ENCODE peak calls at places on chromosomes 5 and 9, in nine cellular contexts. One of them, this sample, is unnamed.

GRCh38 chr5:10856646-10857332 is 95.8 kb upstream of the DAP start:
- DNase-seq in fibroblast of villous mesenchyme: peak
- DNase-seq in IMR-90: peak
- DNase-seq in endodermal cell: peak
- DNase-seq in right atrium auricular region: peak
- DNase-seq in BE2C: peak
- DNase-seq in uterus: peak
- DNase-seq in GM06990: peak
- DNase-seq in brain microvascular endothelial cell: peak
- DNase-seq in this sample: peak

GRCh38 chr5:154367101-154367500 is 78.7 kb upstream of the SAP30L start:
- DNase-seq in endodermal cell: no peak
- DNase-seq in brain microvascular endothelial cell: peak
- DNase-seq in BE2C: no peak
- DNase-seq in GM06990: no peak
- DNase-seq in uterus: no peak
- DNase-seq in IMR-90: peak
- DNase-seq in right atrium auricular region: no peak
- DNase-seq in fibroblast of villous mesenchyme: no peak
- DNase-seq in this sample: peak

GRCh38 chr5:96565843-96566242 is 96.3 kb upstream of the CAST start:
- DNase-seq in uterus: no peak
- DNase-seq in right atrium auricular region: no peak
- DNase-seq in BE2C: no peak
- DNase-seq in brain microvascular endothelial cell: peak
- DNase-seq in endodermal cell: no peak
- DNase-seq in IMR-90: peak
- DNase-seq in fibroblast of villous mesenchyme: peak
- DNase-seq in GM06990: no peak
- DNase-seq in this sample: peak

GRCh38 chr9:33908114-33908513 is 91.2 kb downstream of the UBE2R2 start:
- DNase-seq in endodermal cell: no peak
- DNase-seq in brain microvascular endothelial cell: no peak
- DNase-seq in IMR-90: no peak
- DNase-seq in right atrium auricular region: no peak
- DNase-seq in BE2C: no peak
- DNase-seq in uterus: no peak
- DNase-seq in fibroblast of villous mesenchyme: no peak
- DNase-seq in GM06990: no peak
- DNase-seq in this sample: no peak

GRCh38 chr5:67693956-67694564 is 497.5 kb upstream of the CD180 start:
- DNase-seq in GM06990: no peak
- DNase-seq in IMR-90: no peak
- DNase-seq in right atrium auricular region: peak
- DNase-seq in endodermal cell: no peak
- DNase-seq in BE2C: no peak
- DNase-seq in brain microvascular endothelial cell: peak
- DNase-seq in uterus: peak
- DNase-seq in fibroblast of villous mesenchyme: peak
- DNase-seq in this sample: peak

GRCh38 chr5:9715891-9716335 is 85.8 kb upstream of the TAS2R1 start:
- DNase-seq in endodermal cell: peak
- DNase-seq in fibroblast of villous mesenchyme: peak
- DNase-seq in brain microvascular endothelial cell: peak
- DNase-seq in right atrium auricular region: no peak
- DNase-seq in GM06990: no peak
- DNase-seq in uterus: no peak
- DNase-seq in IMR-90: peak
- DNase-seq in BE2C: no peak
- DNase-seq in this sample: peak

GRCh38 chr9:101477736-101478135 is 42.2 kb upstream of the ALDOB start:
- DNase-seq in BE2C: no peak
- DNase-seq in brain microvascular endothelial cell: no peak
- DNase-seq in endodermal cell: no peak
- DNase-seq in right atrium auricular region: no peak
- DNase-seq in IMR-90: peak
- DNase-seq in GM06990: no peak
- DNase-seq in fibroblast of villous mesenchyme: no peak
- DNase-seq in uterus: no peak
- DNase-seq in this sample: peak

GRCh38 chr9:24616858-24617257 is 71.2 kb upstream of the IZUMO3 start:
- DNase-seq in endodermal cell: no peak
- DNase-seq in GM06990: no peak
- DNase-seq in brain microvascular endothelial cell: no peak
- DNase-seq in right atrium auricular region: no peak
- DNase-seq in uterus: no peak
- DNase-seq in BE2C: no peak
- DNase-seq in IMR-90: no peak
- DNase-seq in fibroblast of villous mesenchyme: no peak
- DNase-seq in this sample: no peak

GRCh38 chr9:133153227-133154096 is 10.3 kb downstream of the GBGT1 start:
- DNase-seq in GM06990: no peak
- DNase-seq in right atrium auricular region: no peak
- DNase-seq in IMR-90: no peak
- DNase-seq in uterus: no peak
- DNase-seq in brain microvascular endothelial cell: no peak
- DNase-seq in BE2C: peak
- DNase-seq in fibroblast of villous mesenchyme: no peak
- DNase-seq in endodermal cell: no peak
- DNase-seq in this sample: no peak

GRCh38 chr9:73370053-73370452 is 218.4 kb downstream of the ANXA1 start:
- DNase-seq in right atrium auricular region: no peak
- DNase-seq in fibroblast of villous mesenchyme: no peak
- DNase-seq in uterus: no peak
- DNase-seq in BE2C: no peak
- DNase-seq in GM06990: no peak
- DNase-seq in brain microvascular endothelial cell: no peak
- DNase-seq in IMR-90: no peak
- DNase-seq in endodermal cell: no peak
- DNase-seq in this sample: no peak

GRCh38 chr9:112664541-112664940 is 53.4 kb downstream of the INIP start:
- DNase-seq in brain microvascular endothelial cell: peak
- DNase-seq in GM06990: no peak
- DNase-seq in IMR-90: no peak
- DNase-seq in endodermal cell: no peak
- DNase-seq in BE2C: no peak
- DNase-seq in fibroblast of villous mesenchyme: no peak
- DNase-seq in uterus: no peak
- DNase-seq in right atrium auricular region: no peak
- DNase-seq in this sample: no peak

GRCh38 chr9:112659906-112660305 is 58.0 kb downstream of the INIP start:
- DNase-seq in right atrium auricular region: no peak
- DNase-seq in fibroblast of villous mesenchyme: no peak
- DNase-seq in GM06990: no peak
- DNase-seq in uterus: no peak
- DNase-seq in IMR-90: no peak
- DNase-seq in BE2C: no peak
- DNase-seq in endodermal cell: no peak
- DNase-seq in brain microvascular endothelial cell: no peak
- DNase-seq in this sample: no peak

GRCh38 chr9:112663681-112664080 is 54.2 kb downstream of the INIP start:
- DNase-seq in uterus: no peak
- DNase-seq in GM06990: no peak
- DNase-seq in IMR-90: no peak
- DNase-seq in BE2C: no peak
- DNase-seq in brain microvascular endothelial cell: no peak
- DNase-seq in fibroblast of villous mesenchyme: no peak
- DNase-seq in endodermal cell: no peak
- DNase-seq in right atrium auricular region: no peak
- DNase-seq in this sample: no peak

GRCh38 chr9:112669326-112669725 is 48.6 kb downstream of the INIP start:
- DNase-seq in IMR-90: no peak
- DNase-seq in fibroblast of villous mesenchyme: no peak
- DNase-seq in endodermal cell: no peak
- DNase-seq in uterus: no peak
- DNase-seq in GM06990: no peak
- DNase-seq in right atrium auricular region: no peak
- DNase-seq in brain microvascular endothelial cell: no peak
- DNase-seq in BE2C: no peak
- DNase-seq in this sample: no peak

DNA sequence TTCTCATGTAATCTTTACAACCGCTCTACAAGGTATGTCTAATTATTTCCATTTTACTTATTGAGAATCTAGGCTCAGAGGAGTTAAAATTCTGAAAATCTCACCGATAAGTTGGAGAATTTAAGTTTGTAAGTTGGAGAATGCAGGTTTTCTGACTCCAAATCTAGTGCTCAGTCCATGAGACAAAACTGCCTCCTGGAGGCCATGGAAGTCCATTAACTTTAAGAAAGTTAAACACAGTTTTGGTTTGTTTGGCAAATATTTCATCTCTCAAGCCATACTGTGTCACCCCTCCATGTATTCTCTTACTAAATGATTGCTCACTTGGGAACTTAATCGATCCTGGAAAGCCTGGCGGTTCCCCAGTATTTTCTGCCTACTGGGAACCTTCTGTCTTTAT is 52.6 kb downstream of the INIP start:
- DNase-seq in GM06990: no peak
- DNase-seq in endodermal cell: no peak
- DNase-seq in IMR-90: peak
- DNase-seq in fibroblast of villous mesenchyme: peak
- DNase-seq in right atrium auricular region: no peak
- DNase-seq in uterus: no peak
- DNase-seq in brain microvascular endothelial cell: no peak
- DNase-seq in BE2C: no peak
- DNase-seq in this sample: peak
- TF ChIP-seq CTCF in GM06990: peak
- TF ChIP-seq CTCF in endodermal cell: peak
- TF ChIP-seq CTCF in IMR-90: peak
- TF ChIP-seq CTCF in fibroblast of villous mesenchyme: peak
- TF ChIP-seq CTCF in right atrium auricular region: peak
- TF ChIP-seq CTCF in uterus: no peak
- TF ChIP-seq CTCF in brain microvascular endothelial cell: peak
- TF ChIP-seq CTCF in BE2C: peak
- TF ChIP-seq CTCF in this sample: peak

GRCh38 chr5:127072861-127073846 is at the start of gene C5orf63:
- DNase-seq in right atrium auricular region: no peak
- DNase-seq in IMR-90: peak
- DNase-seq in endodermal cell: peak
- DNase-seq in uterus: peak
- DNase-seq in BE2C: peak
- DNase-seq in GM06990: peak
- DNase-seq in fibroblast of villous mesenchyme: peak
- DNase-seq in brain microvascular endothelial cell: no peak
- DNase-seq in this sample: no peak
- TF ChIP-seq CTCF in right atrium auricular region: no peak
- TF ChIP-seq CTCF in IMR-90: no peak
- TF ChIP-seq CTCF in endodermal cell: peak
- TF ChIP-seq CTCF in uterus: peak
- TF ChIP-seq CTCF in BE2C: peak
- TF ChIP-seq CTCF in GM06990: no peak
- TF ChIP-seq CTCF in fibroblast of villous mesenchyme: peak
- TF ChIP-seq CTCF in brain microvascular endothelial cell: no peak
- TF ChIP-seq CTCF in this sample: no peak

DNA sequence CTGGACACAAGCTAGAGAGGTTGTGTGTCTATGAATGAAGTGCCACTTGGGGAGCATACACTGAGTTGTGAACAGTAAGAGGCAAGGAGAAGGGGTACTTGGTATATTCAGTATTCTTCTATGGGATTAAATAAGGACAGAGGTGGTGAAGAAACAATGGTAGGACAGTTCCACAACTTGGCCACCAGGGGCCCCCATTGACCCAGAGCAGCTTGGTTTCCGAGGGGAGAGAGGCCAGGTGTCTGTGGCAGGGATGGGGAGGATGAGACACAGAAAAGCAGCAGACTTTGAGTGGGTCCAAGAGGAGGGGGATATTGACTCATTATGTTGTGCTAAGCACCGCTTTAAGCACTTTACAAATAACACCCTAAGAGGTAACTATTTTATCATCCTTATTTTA is 220.6 kb downstream of the MELK start:
- DNase-seq in BE2C: peak
- DNase-seq in uterus: no peak
- DNase-seq in endodermal cell: peak
- DNase-seq in fibroblast of villous mesenchyme: no peak
- DNase-seq in right atrium auricular region: no peak
- DNase-seq in GM06990: no peak
- DNase-seq in IMR-90: no peak
- DNase-seq in brain microvascular endothelial cell: no peak
- DNase-seq in this sample: no peak
- TF ChIP-seq CTCF in BE2C: peak
- TF ChIP-seq CTCF in uterus: no peak
- TF ChIP-seq CTCF in endodermal cell: peak
- TF ChIP-seq CTCF in fibroblast of villous mesenchyme: no peak
- TF ChIP-seq CTCF in right atrium auricular region: no peak
- TF ChIP-seq CTCF in GM06990: peak
- TF ChIP-seq CTCF in IMR-90: no peak
- TF ChIP-seq CTCF in brain microvascular endothelial cell: peak
- TF ChIP-seq CTCF in this sample: peak

GRCh38 chr9:27373851-27374250 is 76.9 kb upstream of the EQTN start:
- DNase-seq in IMR-90: no peak
- DNase-seq in BE2C: no peak
- DNase-seq in endodermal cell: no peak
- DNase-seq in brain microvascular endothelial cell: no peak
- DNase-seq in GM06990: no peak
- DNase-seq in uterus: no peak
- DNase-seq in right atrium auricular region: no peak
- DNase-seq in fibroblast of villous mesenchyme: no peak
- DNase-seq in this sample: no peak

GRCh38 chr9:27379311-27380236 is 82.6 kb upstream of the EQTN start:
- DNase-seq in GM06990: no peak
- DNase-seq in BE2C: no peak
- DNase-seq in fibroblast of villous mesenchyme: no peak
- DNase-seq in brain microvascular endothelial cell: no peak
- DNase-seq in right atrium auricular region: no peak
- DNase-seq in uterus: no peak
- DNase-seq in endodermal cell: no peak
- DNase-seq in IMR-90: no peak
- DNase-seq in this sample: no peak

GRCh38 chr9:27377147-27377807 is 80.3 kb upstream of the EQTN start:
- DNase-seq in uterus: no peak
- DNase-seq in right atrium auricular region: no peak
- DNase-seq in BE2C: no peak
- DNase-seq in brain microvascular endothelial cell: no peak
- DNase-seq in fibroblast of villous mesenchyme: peak
- DNase-seq in IMR-90: no peak
- DNase-seq in GM06990: no peak
- DNase-seq in endodermal cell: peak
- DNase-seq in this sample: no peak

GRCh38 chr9:27382308-27382707 is 85.4 kb upstream of the EQTN start:
- DNase-seq in endodermal cell: no peak
- DNase-seq in fibroblast of villous mesenchyme: no peak
- DNase-seq in uterus: no peak
- DNase-seq in GM06990: no peak
- DNase-seq in BE2C: no peak
- DNase-seq in right atrium auricular region: no peak
- DNase-seq in brain microvascular endothelial cell: no peak
- DNase-seq in IMR-90: no peak
- DNase-seq in this sample: no peak

DNA sequence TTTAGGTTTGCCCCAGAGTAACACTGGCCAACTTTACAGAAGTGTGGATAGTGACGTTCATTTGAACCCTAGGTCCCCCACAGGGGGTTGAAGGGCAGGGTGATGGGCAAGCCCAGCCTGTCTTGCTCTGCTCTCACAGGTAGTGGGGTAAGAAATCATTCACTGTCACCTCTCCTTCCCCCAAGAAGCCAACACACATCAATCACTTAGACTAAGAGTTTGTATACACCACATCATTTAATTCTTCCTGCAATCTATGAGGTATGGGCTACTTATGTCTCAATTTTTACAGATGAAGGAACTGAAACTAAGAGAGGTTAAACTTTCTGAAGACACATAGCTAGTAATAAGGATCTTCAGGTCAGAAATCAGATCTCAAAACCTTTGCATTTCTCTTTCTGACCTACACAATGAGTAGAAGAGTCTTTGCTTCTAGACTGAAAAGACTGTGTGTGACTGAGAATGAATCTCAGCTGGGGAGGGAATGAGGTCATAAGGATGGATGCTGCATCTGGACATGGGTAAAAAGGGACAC is 80.9 kb upstream of the EQTN start:
- DNase-seq in GM06990: peak
- DNase-seq in IMR-90: no peak
- DNase-seq in endodermal cell: no peak
- DNase-seq in right atrium auricular region: no peak
- DNase-seq in uterus: no peak
- DNase-seq in brain microvascular endothelial cell: no peak
- DNase-seq in BE2C: no peak
- DNase-seq in fibroblast of villous mesenchyme: no peak
- DNase-seq in this sample: no peak
- TF ChIP-seq CTCF in GM06990: no peak
- TF ChIP-seq CTCF in IMR-90: no peak
- TF ChIP-seq CTCF in endodermal cell: no peak
- TF ChIP-seq CTCF in right atrium auricular region: no peak
- TF ChIP-seq CTCF in uterus: no peak
- TF ChIP-seq CTCF in brain microvascular endothelial cell: no peak
- TF ChIP-seq CTCF in BE2C: no peak
- TF ChIP-seq CTCF in fibroblast of villous mesenchyme: no peak
- TF ChIP-seq CTCF in this sample: no peak